ENCODE peak calls at places on chromosome 4, in four cellular contexts. One of them, this sample, is unnamed.

GRCh38 chr4:11605597-11605996 is 176.9 kb upstream of the HS3ST1 start:
- DNase-seq in body of pancreas: no peak
- DNase-seq in stimulated activated CD8-positive, alpha-beta memory T cell treated with anti-CD3 and anti-CD28 coated beads, Interleukin-15, amount 100 ng/mL, for 24 hours: no peak
- DNase-seq in activated T-cell treated with anti-CD3 and anti-CD28 coated beads, Interleukin-2, amount 50 U/mL, for 4 hours: no peak
- DNase-seq in this sample: no peak

GRCh38 chr4:100075056-100075455 is 115.2 kb downstream of the DDIT4L start:
- DNase-seq in body of pancreas: no peak
- DNase-seq in stimulated activated CD8-positive, alpha-beta memory T cell treated with anti-CD3 and anti-CD28 coated beads, Interleukin-15, amount 100 ng/mL, for 24 hours: no peak
- DNase-seq in activated T-cell treated with anti-CD3 and anti-CD28 coated beads, Interleukin-2, amount 50 U/mL, for 4 hours: no peak
- DNase-seq in this sample: no peak

GRCh38 chr4:150799207-150799606 is 215.9 kb downstream of the LRBA start:
- DNase-seq in body of pancreas: no peak
- DNase-seq in stimulated activated CD8-positive, alpha-beta memory T cell treated with anti-CD3 and anti-CD28 coated beads, Interleukin-15, amount 100 ng/mL, for 24 hours: no peak
- DNase-seq in activated T-cell treated with anti-CD3 and anti-CD28 coated beads, Interleukin-2, amount 50 U/mL, for 4 hours: no peak
- DNase-seq in this sample: no peak

GRCh38 chr4:185534850-185535761 is at the start of gene PDLIM3:
- DNase-seq in body of pancreas: peak; percentile 68
- DNase-seq in stimulated activated CD8-positive, alpha-beta memory T cell treated with anti-CD3 and anti-CD28 coated beads, Interleukin-15, amount 100 ng/mL, for 24 hours: no peak
- DNase-seq in activated T-cell treated with anti-CD3 and anti-CD28 coated beads, Interleukin-2, amount 50 U/mL, for 4 hours: no peak
- DNase-seq in this sample: peak; percentile 36

GRCh38 chr4:111630705-111631104 is 514.5 kb upstream of the FAM241A start:
- DNase-seq in body of pancreas: no peak
- DNase-seq in stimulated activated CD8-positive, alpha-beta memory T cell treated with anti-CD3 and anti-CD28 coated beads, Interleukin-15, amount 100 ng/mL, for 24 hours: no peak
- DNase-seq in activated T-cell treated with anti-CD3 and anti-CD28 coated beads, Interleukin-2, amount 50 U/mL, for 4 hours: no peak
- DNase-seq in this sample: no peak

GRCh38 chr4:89283226-89283974 is 24.2 kb downstream of the GPRIN3 start:
- DNase-seq in body of pancreas: peak; percentile 31
- DNase-seq in stimulated activated CD8-positive, alpha-beta memory T cell treated with anti-CD3 and anti-CD28 coated beads, Interleukin-15, amount 100 ng/mL, for 24 hours: no peak
- DNase-seq in activated T-cell treated with anti-CD3 and anti-CD28 coated beads, Interleukin-2, amount 50 U/mL, for 4 hours: no peak
- DNase-seq in this sample: peak; percentile 65

GRCh38 chr4:184757810-184758209 is 23.9 kb upstream of the CENPU start:
- DNase-seq in body of pancreas: no peak
- DNase-seq in stimulated activated CD8-positive, alpha-beta memory T cell treated with anti-CD3 and anti-CD28 coated beads, Interleukin-15, amount 100 ng/mL, for 24 hours: no peak
- DNase-seq in activated T-cell treated with anti-CD3 and anti-CD28 coated beads, Interleukin-2, amount 50 U/mL, for 4 hours: no peak
- DNase-seq in this sample: no peak

GRCh38 chr4:38275331-38275821 is 315.2 kb downstream of the PTTG2 start:
- DNase-seq in body of pancreas: no peak
- DNase-seq in stimulated activated CD8-positive, alpha-beta memory T cell treated with anti-CD3 and anti-CD28 coated beads, Interleukin-15, amount 100 ng/mL, for 24 hours: no peak
- DNase-seq in activated T-cell treated with anti-CD3 and anti-CD28 coated beads, Interleukin-2, amount 50 U/mL, for 4 hours: no peak
- DNase-seq in this sample: peak; percentile 49